ENCODE peak calls at places on chromosomes 7 and 10, in nine cellular contexts. One of them, this sample, is unnamed.

GRCh38 chr10:48366261-48366660 is 59.8 kb downstream of the MAPK8 start:
- DNase-seq in ACHN: no peak
- DNase-seq in GM23338: no peak
- DNase-seq in HuH-7.5: no peak
- DNase-seq in posterior cingulate gyrus: no peak
- DNase-seq in mesenchymal stem cell: no peak
- DNase-seq in EH: peak; percentile 32
- DNase-seq in foreskin fibroblast: no peak
- DNase-seq in activated CD8-positive, alpha-beta memory T cell treated with anti-CD3 and anti-CD28 coated beads, Interleukin-2, amount 10 ng/mL, durations not matched to agents 7 days and 5 days: no peak
- DNase-seq in this sample: peak; percentile 19

GRCh38 chr7:78770422-78771410 is 682.8 kb downstream of the MAGI2 start:
- DNase-seq in ACHN: no peak
- DNase-seq in GM23338: peak; percentile 85
- DNase-seq in HuH-7.5: no peak
- DNase-seq in posterior cingulate gyrus: peak; percentile 67
- DNase-seq in mesenchymal stem cell: peak; percentile 43
- DNase-seq in EH: peak; percentile 41
- DNase-seq in foreskin fibroblast: peak; percentile 20
- DNase-seq in activated CD8-positive, alpha-beta memory T cell treated with anti-CD3 and anti-CD28 coated beads, Interleukin-2, amount 10 ng/mL, durations not matched to agents 7 days and 5 days: no peak
- DNase-seq in this sample: peak; percentile 71

GRCh38 chr10:17644485-17644964 is 574 bp downstream of the STAM start:
- DNase-seq in ACHN: peak; percentile 27
- DNase-seq in GM23338: peak; percentile 23
- DNase-seq in HuH-7.5: no peak
- DNase-seq in posterior cingulate gyrus: peak; percentile 64
- DNase-seq in mesenchymal stem cell: no peak
- DNase-seq in EH: peak; percentile 52
- DNase-seq in foreskin fibroblast: no peak
- DNase-seq in activated CD8-positive, alpha-beta memory T cell treated with anti-CD3 and anti-CD28 coated beads, Interleukin-2, amount 10 ng/mL, durations not matched to agents 7 days and 5 days: no peak
- DNase-seq in this sample: peak; percentile 30

GRCh38 chr7:129498021-129498420 is 4.3 kb upstream of the SMKR1 start:
- DNase-seq in ACHN: no peak
- DNase-seq in GM23338: no peak
- DNase-seq in HuH-7.5: no peak
- DNase-seq in posterior cingulate gyrus: no peak
- DNase-seq in mesenchymal stem cell: no peak
- DNase-seq in EH: no peak
- DNase-seq in foreskin fibroblast: no peak
- DNase-seq in activated CD8-positive, alpha-beta memory T cell treated with anti-CD3 and anti-CD28 coated beads, Interleukin-2, amount 10 ng/mL, durations not matched to agents 7 days and 5 days: no peak
- DNase-seq in this sample: no peak

GRCh38 chr7:78959471-78959870 is 494.0 kb downstream of the MAGI2 start:
- DNase-seq in ACHN: no peak
- DNase-seq in GM23338: no peak
- DNase-seq in HuH-7.5: no peak
- DNase-seq in posterior cingulate gyrus: no peak
- DNase-seq in mesenchymal stem cell: no peak
- DNase-seq in EH: peak; percentile 24
- DNase-seq in foreskin fibroblast: peak; percentile 15
- DNase-seq in activated CD8-positive, alpha-beta memory T cell treated with anti-CD3 and anti-CD28 coated beads, Interleukin-2, amount 10 ng/mL, durations not matched to agents 7 days and 5 days: no peak
- DNase-seq in this sample: peak; percentile 76

GRCh38 chr10:24310104-24310503 is 101.2 kb downstream of the KIAA1217 start:
- DNase-seq in ACHN: no peak
- DNase-seq in GM23338: no peak
- DNase-seq in HuH-7.5: no peak
- DNase-seq in posterior cingulate gyrus: no peak
- DNase-seq in mesenchymal stem cell: no peak
- DNase-seq in EH: no peak
- DNase-seq in foreskin fibroblast: no peak
- DNase-seq in activated CD8-positive, alpha-beta memory T cell treated with anti-CD3 and anti-CD28 coated beads, Interleukin-2, amount 10 ng/mL, durations not matched to agents 7 days and 5 days: no peak
- DNase-seq in this sample: no peak

GRCh38 chr7:937851-938484 is 16.5 kb downstream of the ADAP1 start:
- DNase-seq in ACHN: no peak
- DNase-seq in GM23338: no peak
- DNase-seq in HuH-7.5: no peak
- DNase-seq in posterior cingulate gyrus: peak; percentile 24
- DNase-seq in mesenchymal stem cell: no peak
- DNase-seq in EH: no peak
- DNase-seq in foreskin fibroblast: no peak
- DNase-seq in activated CD8-positive, alpha-beta memory T cell treated with anti-CD3 and anti-CD28 coated beads, Interleukin-2, amount 10 ng/mL, durations not matched to agents 7 days and 5 days: no peak
- DNase-seq in this sample: no peak

GRCh38 chr10:104941662-104942061 is 300.6 kb downstream of the SORCS3 start:
- DNase-seq in ACHN: no peak
- DNase-seq in GM23338: no peak
- DNase-seq in HuH-7.5: no peak
- DNase-seq in posterior cingulate gyrus: no peak
- DNase-seq in mesenchymal stem cell: no peak
- DNase-seq in EH: no peak
- DNase-seq in foreskin fibroblast: no peak
- DNase-seq in activated CD8-positive, alpha-beta memory T cell treated with anti-CD3 and anti-CD28 coated beads, Interleukin-2, amount 10 ng/mL, durations not matched to agents 7 days and 5 days: no peak
- DNase-seq in this sample: no peak

GRCh38 chr7:44223362-44224114 is 22.8 kb downstream of the YKT6 start:
- DNase-seq in ACHN: no peak
- DNase-seq in GM23338: no peak
- DNase-seq in HuH-7.5: no peak
- DNase-seq in posterior cingulate gyrus: peak; percentile 40
- DNase-seq in mesenchymal stem cell: no peak
- DNase-seq in EH: no peak
- DNase-seq in foreskin fibroblast: no peak
- DNase-seq in activated CD8-positive, alpha-beta memory T cell treated with anti-CD3 and anti-CD28 coated beads, Interleukin-2, amount 10 ng/mL, durations not matched to agents 7 days and 5 days: no peak
- DNase-seq in this sample: no peak